ENCODE peak calls at places on chromosomes 5 and 9, in ten cellular contexts. Z is stimulated activated CD8-positive, alpha-beta memory T cell treated with anti-CD3 and anti-CD28 coated beads, Interleukin-4, amount 100 ng/mL, for 1 hour; F is suprapubic skin; J is T1000; S is HEK293T; N is RPMI8226; I is myocyte; Q is activated gamma-delta T cell; A is cardiac septum; U is brain pericyte. X is an unnamed sample.

GRCh38 chr9:34987160-34988040 is 2.1 kb upstream of the DNAJB5 start:
- DNase-seq in Z (no peak), Q (no peak), I (no peak), S (no peak), A (no peak), J (no peak), N (no peak), F (no peak), U (no peak), X (no peak)

GRCh38 chr5:58094031-58094430 is 365.9 kb downstream of the PLK2 start:
- DNase-seq in A (no peak), Z (no peak), Q (no peak), S (no peak), I (no peak), U (no peak), N (peak), F (no peak), J (no peak), X (no peak)

GRCh38 chr9:135081264-135081660 is 6.2 kb upstream of the OLFM1 start:
- DNase-seq in I (no peak), F (peak), U (no peak), A (peak), J (no peak), Z (no peak), Q (no peak), S (no peak), N (no peak), X (no peak)

GRCh38 chr5:128409401-128409800 is 128.6 kb downstream of the FBN2 start:
- DNase-seq in Q (no peak), S (no peak), N (no peak), F (no peak), A (no peak), J (no peak), I (no peak), U (no peak), Z (no peak), X (no peak)

GRCh38 chr9:124013263-124014211 is 2.0 kb downstream of the LHX2 start:
- DNase-seq in N (peak), Z (no peak), A (no peak), F (no peak), Q (no peak), J (no peak), S (no peak), I (no peak), U (no peak), X (no peak)

GRCh38 chr9:135123145-135123544 is 35.7 kb downstream of the OLFM1 start:
- DNase-seq in I (no peak), Q (no peak), N (no peak), F (no peak), Z (no peak), S (no peak), J (no peak), U (no peak), A (no peak), X (no peak)

GRCh38 chr9:78903581-78903980 is 606.7 kb downstream of the PSAT1 start:
- DNase-seq in N (no peak), S (no peak), U (no peak), J (no peak), A (no peak), Q (no peak), Z (no peak), F (no peak), I (no peak), X (no peak)

GRCh38 chr9:137757613-137758029 is 120.0 kb upstream of the CACNA1B start:
- DNase-seq in Q (no peak), U (no peak), I (peak), F (no peak), J (peak), Z (peak), S (no peak), A (no peak), N (no peak), X (no peak)

GRCh38 chr5:169691473-169691872 is 54.4 kb downstream of the DOCK2 start:
- DNase-seq in Z (no peak), A (no peak), F (no peak), Q (no peak), S (no peak), I (no peak), J (no peak), U (no peak), N (no peak), X (no peak)

GRCh38 chr9:124964056-124964455 is 23.2 kb upstream of the GOLGA1 start:
- DNase-seq in A (no peak), U (no peak), Z (no peak), J (no peak), Q (no peak), F (no peak), N (no peak), I (peak), S (no peak), X (no peak)

GRCh38 chr9:32264171-32264862 is 120.1 kb upstream of the ACO1 start:
- DNase-seq in A (no peak), S (no peak), N (no peak), Q (no peak), U (no peak), Z (no peak), F (no peak), I (peak), J (no peak), X (peak)

GRCh38 chr9:10250200-10250599 is 362.6 kb downstream of the PTPRD start:
- DNase-seq in N (no peak), A (no peak), S (no peak), I (no peak), Z (no peak), F (no peak), U (no peak), J (no peak), Q (no peak), X (peak)

GRCh38 chr5:38872826-38873225 is 27.0 kb downstream of the OSMR start:
- DNase-seq in S (no peak), J (no peak), I (no peak), U (no peak), F (no peak), A (no peak), N (no peak), Q (no peak), Z (no peak), X (no peak)

GRCh38 chr5:2415678-2416077 is 335.8 kb downstream of the IRX2 start:
- DNase-seq in J (no peak), S (no peak), F (no peak), U (no peak), Q (no peak), N (peak), I (no peak), A (no peak), Z (no peak), X (no peak)

GRCh38 chr5:14266171-14266570 is 123.0 kb downstream of the TRIO start:
- DNase-seq in Q (no peak), N (no peak), I (no peak), U (no peak), J (no peak), F (no peak), Z (no peak), S (no peak), A (no peak), X (no peak)

GRCh38 chr5:14581891-14582796 is 552 bp downstream of the OTULINL start:
- DNase-seq in J (peak), N (peak), U (no peak), Z (peak), A (peak), F (peak), I (no peak), S (peak), Q (peak), X (no peak)

GRCh38 chr9:83572524-83572923 is 34.3 kb upstream of the FRMD3 start:
- DNase-seq in S (no peak), A (no peak), F (no peak), Z (no peak), Q (no peak), J (no peak), U (no peak), I (peak), N (no peak), X (no peak)

GRCh38 chr9:88339322-88339721 is 48.9 kb upstream of the SPIN1 start:
- DNase-seq in J (no peak), I (peak), S (no peak), U (no peak), Q (no peak), F (no peak), Z (no peak), N (no peak), A (no peak), X (no peak)

GRCh38 chr5:139126711-139127111 is 71.5 kb downstream of the SIL1 start:
- DNase-seq in Z (no peak), N (no peak), J (no peak), Q (no peak), U (no peak), S (no peak), F (no peak), I (no peak), A (peak), X (no peak)

GRCh38 chr5:109866051-109866450 is 176.3 kb downstream of the MAN2A1 start:
- DNase-seq in Q (no peak), Z (no peak), F (no peak), S (no peak), N (no peak), A (no peak), J (no peak), U (no peak), I (peak), X (no peak)

GRCh38 chr5:80216753-80217596 is 38.9 kb downstream of the SERINC5 start:
- DNase-seq in F (no peak), J (no peak), Q (no peak), I (peak), U (no peak), A (peak), N (no peak), Z (no peak), S (no peak), X (peak)

GRCh38 chr9:124869986-124870560 is 8.1 kb downstream of the ARPC5L start:
- DNase-seq in S (no peak), J (no peak), I (no peak), A (no peak), Q (peak), N (peak), Z (peak), F (no peak), U (no peak), X (no peak)

GRCh38 chr5:95238560-95239325 is 46.2 kb downstream of the MCTP1 start:
- DNase-seq in Q (no peak), Z (no peak), U (no peak), A (no peak), J (peak), I (peak), N (peak), F (no peak), S (no peak), X (no peak)

GRCh38 chr5:83453937-83454336 is 17.6 kb upstream of the VCAN start:
- DNase-seq in J (no peak), Q (no peak), S (no peak), A (no peak), F (no peak), Z (no peak), I (no peak), U (no peak), N (no peak), X (no peak)

GRCh38 chr5:179231309-179231708 is 114.0 kb downstream of the ADAMTS2 start:
- DNase-seq in J (no peak), S (no peak), F (peak), Q (no peak), I (no peak), Z (no peak), U (no peak), A (peak), N (no peak), X (no peak)

GRCh38 chr5:175542232-175542965 is 64.0 kb downstream of the SFXN1 start:
- DNase-seq in F (no peak), J (no peak), S (no peak), U (no peak), Z (no peak), Q (no peak), I (no peak), N (peak), A (no peak), X (no peak)

GRCh38 chr5:139795074-139796001 is at the start of gene PSD2:
- DNase-seq in I (no peak), N (peak), Z (no peak), F (no peak), S (peak), U (no peak), A (no peak), Q (no peak), J (no peak), X (no peak)

GRCh38 chr9:104506565-104506964 is 2.5 kb downstream of the OR13F1 start:
- DNase-seq in I (no peak), S (no peak), Q (no peak), F (no peak), J (no peak), Z (no peak), N (no peak), A (no peak), U (no peak), X (no peak)

GRCh38 chr5:14174235-14174636 is 31.1 kb downstream of the TRIO start:
- DNase-seq in Q (no peak), S (no peak), J (no peak), Z (no peak), I (peak), U (no peak), A (no peak), F (no peak), N (peak), X (no peak)

GRCh38 chr9:129176786-129177442 is 1.1 kb downstream of the IER5L start:
- DNase-seq in U (no peak), I (peak), N (peak), A (no peak), F (no peak), Z (no peak), S (no peak), Q (peak), J (no peak), X (no peak)

GRCh38 chr5:15993934-15994333 is 185.7 kb downstream of the MARCHF11 start:
- DNase-seq in N (no peak), J (no peak), Z (no peak), S (no peak), Q (no peak), U (no peak), I (no peak), A (no peak), F (no peak), X (no peak)

GRCh38 chr5:154575869-154576806 is 98.1 kb upstream of the HAND1 start:
- DNase-seq in S (no peak), A (no peak), Z (no peak), F (no peak), Q (no peak), N (peak), J (no peak), U (no peak), I (no peak), X (no peak)

GRCh38 chr9:91799113-91799735 is 150.8 kb downstream of the ROR2 start:
- DNase-seq in N (no peak), S (no peak), J (no peak), Z (no peak), U (no peak), Q (no peak), A (no peak), I (no peak), F (peak), X (no peak)

GRCh38 chr5:79109527-79110492 is 1.8 kb upstream of the BHMT start:
- DNase-seq in U (no peak), N (peak), A (no peak), Z (no peak), I (no peak), S (peak), Q (no peak), J (no peak), F (no peak), X (no peak)

GRCh38 chr9:98993570-98993945 is 49.9 kb downstream of the COL15A1 start:
- DNase-seq in J (no peak), I (no peak), A (no peak), Z (no peak), N (no peak), Q (no peak), F (no peak), U (no peak), S (no peak), X (no peak)

GRCh38 chr5:14528926-14529325 is 52.7 kb upstream of the OTULINL start:
- DNase-seq in Q (no peak), I (no peak), U (no peak), N (no peak), J (no peak), F (no peak), A (no peak), S (no peak), Z (no peak), X (no peak)

GRCh38 chr9:134053941-134054761 is 13.7 kb downstream of the BRD3 start:
- DNase-seq in Z (no peak), S (no peak), N (no peak), Q (no peak), F (no peak), A (peak), J (no peak), I (no peak), U (no peak), X (no peak)

GRCh38 chr9:136297016-136297691 is 6.7 kb downstream of the CCDC187 start:
- DNase-seq in S (no peak), F (no peak), Z (no peak), I (peak), U (no peak), J (no peak), N (peak), Q (no peak), A (no peak), X (no peak)